ENCODE peak calls at places on chromosomes 16 and 17, in six cellular contexts. One of them, this sample, is unnamed.

GRCh38 chr16:85046957-85047866 is 19.6 kb downstream of the KIAA0513 start:
- DNase-seq in GM12878: no peak
- DNase-seq in A549: no peak
- DNase-seq in HepG2: no peak
- DNase-seq in endothelial cell of umbilical vein: no peak
- DNase-seq in K562: peak
- DNase-seq in this sample: no peak

GRCh38 chr16:77647726-77648125 is 74.6 kb upstream of the NUDT7 start:
- DNase-seq in endothelial cell of umbilical vein: no peak
- DNase-seq in HepG2: no peak
- DNase-seq in GM12878: no peak
- DNase-seq in A549: no peak
- DNase-seq in K562: no peak
- DNase-seq in this sample: no peak

GRCh38 chr17:31888124-31888523 is 13.4 kb downstream of the UTP6 start:
- DNase-seq in HepG2: no peak
- DNase-seq in GM12878: no peak
- DNase-seq in A549: no peak
- DNase-seq in endothelial cell of umbilical vein: no peak
- DNase-seq in K562: no peak
- DNase-seq in this sample: peak

GRCh38 chr17:38919316-38920078 is 5.9 kb upstream of the LASP1NB start:
- DNase-seq in GM12878: no peak
- DNase-seq in HepG2: no peak
- DNase-seq in endothelial cell of umbilical vein: no peak
- DNase-seq in K562: no peak
- DNase-seq in A549: no peak
- DNase-seq in this sample: no peak

GRCh38 chr16:1356061-1356900 is 4.5 kb downstream of the GNPTG start:
- DNase-seq in A549: no peak
- DNase-seq in HepG2: no peak
- DNase-seq in endothelial cell of umbilical vein: no peak
- DNase-seq in GM12878: no peak
- DNase-seq in K562: no peak
- DNase-seq in this sample: no peak

GRCh38 chr17:75065562-75066151 is 18.6 kb downstream of the KCTD2 start:
- DNase-seq in A549: no peak
- DNase-seq in K562: no peak
- DNase-seq in HepG2: no peak
- DNase-seq in GM12878: no peak
- DNase-seq in endothelial cell of umbilical vein: peak
- DNase-seq in this sample: no peak

GRCh38 chr16:89828870-89829629 is 775 bp downstream of the SPIRE2 start:
- DNase-seq in GM12878: no peak
- DNase-seq in A549: no peak
- DNase-seq in HepG2: no peak
- DNase-seq in endothelial cell of umbilical vein: no peak
- DNase-seq in K562: no peak
- DNase-seq in this sample: no peak

GRCh38 chr17:13584701-13585080 is 17.0 kb downstream of the HS3ST3A1 start:
- DNase-seq in A549: no peak
- DNase-seq in GM12878: no peak
- DNase-seq in K562: no peak
- DNase-seq in endothelial cell of umbilical vein: no peak
- DNase-seq in HepG2: no peak
- DNase-seq in this sample: no peak

GRCh38 chr17:33689725-33690124 is 396.6 kb upstream of the ASIC2 start:
- DNase-seq in GM12878: no peak
- DNase-seq in HepG2: no peak
- DNase-seq in endothelial cell of umbilical vein: no peak
- DNase-seq in K562: no peak
- DNase-seq in A549: no peak
- DNase-seq in this sample: no peak

GRCh38 chr17:70084476-70084875 is 9.5 kb downstream of the KCNJ16 start:
- DNase-seq in GM12878: no peak
- DNase-seq in K562: no peak
- DNase-seq in A549: no peak
- DNase-seq in endothelial cell of umbilical vein: no peak
- DNase-seq in HepG2: no peak
- DNase-seq in this sample: no peak

GRCh38 chr17:73404246-73404645 is 92.4 kb upstream of the CDC42EP4 start:
- DNase-seq in GM12878: no peak
- DNase-seq in HepG2: no peak
- DNase-seq in K562: no peak
- DNase-seq in A549: no peak
- DNase-seq in endothelial cell of umbilical vein: no peak
- DNase-seq in this sample: no peak

GRCh38 chr16:15038689-15039088 is 17.2 kb downstream of the NTAN1 start:
- DNase-seq in K562: no peak
- DNase-seq in HepG2: no peak
- DNase-seq in GM12878: no peak
- DNase-seq in A549: no peak
- DNase-seq in endothelial cell of umbilical vein: no peak
- DNase-seq in this sample: no peak

GRCh38 chr17:10803830-10804498 is at the start of gene TMEM238L:
- DNase-seq in K562: no peak
- DNase-seq in endothelial cell of umbilical vein: no peak
- DNase-seq in GM12878: no peak
- DNase-seq in A549: no peak
- DNase-seq in HepG2: no peak
- DNase-seq in this sample: no peak

GRCh38 chr16:29862383-29862883 is 593 bp downstream of the CDIPT start:
- DNase-seq in K562: peak
- DNase-seq in GM12878: no peak
- DNase-seq in HepG2: no peak
- DNase-seq in endothelial cell of umbilical vein: peak
- DNase-seq in A549: no peak
- DNase-seq in this sample: no peak

GRCh38 chr16:69513180-69513966 is 52.4 kb upstream of the NFAT5 start:
- DNase-seq in GM12878: no peak
- DNase-seq in HepG2: no peak
- DNase-seq in A549: no peak
- DNase-seq in endothelial cell of umbilical vein: no peak
- DNase-seq in K562: no peak
- DNase-seq in this sample: no peak

GRCh38 chr16:28607116-28607623 is 2.7 kb downstream of the SULT1A1 start:
- DNase-seq in endothelial cell of umbilical vein: no peak
- DNase-seq in HepG2: no peak
- DNase-seq in A549: no peak
- DNase-seq in GM12878: no peak
- DNase-seq in K562: no peak
- DNase-seq in this sample: no peak

GRCh38 chr17:13702266-13702665 is 100.5 kb upstream of the HS3ST3A1 start:
- DNase-seq in GM12878: no peak
- DNase-seq in HepG2: no peak
- DNase-seq in A549: no peak
- DNase-seq in endothelial cell of umbilical vein: no peak
- DNase-seq in K562: no peak
- DNase-seq in this sample: no peak

GRCh38 chr16:27070776-27071175 is 4.0 kb downstream of the C16orf82 start:
- DNase-seq in endothelial cell of umbilical vein: no peak
- DNase-seq in K562: no peak
- DNase-seq in GM12878: no peak
- DNase-seq in A549: no peak
- DNase-seq in HepG2: no peak
- DNase-seq in this sample: no peak

GRCh38 chr16:24988593-24989338 is 26.4 kb downstream of the ARHGAP17 start:
- DNase-seq in K562: no peak
- DNase-seq in GM12878: no peak
- DNase-seq in HepG2: peak
- DNase-seq in A549: peak
- DNase-seq in endothelial cell of umbilical vein: peak
- DNase-seq in this sample: no peak

GRCh38 chr16:17544785-17545184 is 74.0 kb upstream of the XYLT1 start:
- DNase-seq in GM12878: no peak
- DNase-seq in HepG2: no peak
- DNase-seq in K562: peak
- DNase-seq in A549: no peak
- DNase-seq in endothelial cell of umbilical vein: no peak
- DNase-seq in this sample: peak

GRCh38 chr16:2008631-2009301 is 855 bp downstream of the ZNF598 start:
- DNase-seq in endothelial cell of umbilical vein: peak
- DNase-seq in HepG2: peak
- DNase-seq in K562: peak
- DNase-seq in A549: no peak
- DNase-seq in GM12878: no peak
- DNase-seq in this sample: peak

DNA sequence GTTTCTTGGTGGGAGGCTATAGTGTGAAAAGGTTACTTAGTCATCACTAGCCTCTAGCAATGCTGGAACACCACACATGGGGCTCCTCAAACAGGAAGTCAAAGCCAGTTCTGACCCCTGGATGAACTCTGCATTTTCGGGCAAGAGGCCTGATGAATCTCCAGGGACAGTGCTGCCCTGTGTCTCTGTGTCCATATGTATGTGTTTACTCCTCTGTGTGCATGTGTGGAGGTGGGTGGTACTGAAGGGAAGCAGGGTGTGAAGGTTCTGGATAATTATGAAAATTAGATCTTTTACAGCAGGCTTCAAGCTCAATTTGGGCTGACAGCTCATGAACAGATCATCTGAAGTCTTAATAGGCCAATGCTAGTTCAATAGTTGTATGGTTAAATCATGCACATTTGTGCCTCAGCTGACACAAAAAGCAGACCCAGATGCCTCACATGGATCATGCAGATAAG is 133.6 kb downstream of the SNX11 start:
- DNase-seq in A549: peak
- DNase-seq in K562: peak
- DNase-seq in endothelial cell of umbilical vein: peak
- DNase-seq in HepG2: no peak
- DNase-seq in GM12878: peak
- DNase-seq in this sample: peak
- TF ChIP-seq MAX in A549: peak
- TF ChIP-seq MAX in K562: peak
- TF ChIP-seq MAX in endothelial cell of umbilical vein: no peak
- TF ChIP-seq MAX in HepG2: no peak
- TF ChIP-seq MAX in GM12878: no peak
- TF ChIP-seq MAX in this sample: peak

DNA sequence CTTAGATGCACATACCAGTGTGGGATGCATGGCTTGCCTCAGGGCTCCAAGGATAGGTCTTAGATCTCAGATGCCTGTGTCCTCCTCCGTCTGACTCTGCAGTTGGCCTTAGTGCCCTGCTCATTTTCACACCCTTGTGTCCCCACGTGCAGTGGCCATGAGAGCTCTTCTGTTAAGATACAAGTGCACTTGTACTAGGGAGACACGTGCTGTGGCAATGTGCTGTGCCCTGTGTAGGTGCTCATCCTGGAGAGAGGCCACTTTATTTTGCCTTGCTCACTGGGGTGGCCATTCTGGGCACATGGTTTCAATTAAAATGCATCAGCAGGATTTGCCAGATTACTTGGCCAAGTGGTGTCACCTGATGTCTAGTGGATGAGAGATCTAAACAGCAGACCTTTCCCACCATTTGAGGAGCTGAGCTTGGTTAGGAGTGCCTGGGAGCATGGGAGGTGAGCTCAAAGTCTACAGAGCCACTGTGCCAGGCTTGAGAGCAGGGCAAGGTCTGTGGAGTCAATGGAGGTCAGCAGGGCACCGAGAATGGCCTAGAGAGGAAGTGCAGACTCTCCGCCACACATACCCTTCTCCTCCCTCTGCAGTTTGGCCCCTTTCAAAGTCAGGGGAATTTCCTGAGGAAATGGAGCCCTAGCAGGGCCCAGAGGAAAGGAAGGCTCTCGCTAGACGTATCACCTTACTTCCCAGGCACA is 25.2 kb upstream of the SMPD3 start:
- DNase-seq in A549: no peak
- DNase-seq in GM12878: peak
- DNase-seq in endothelial cell of umbilical vein: peak
- DNase-seq in K562: no peak
- DNase-seq in HepG2: no peak
- DNase-seq in this sample: no peak
- TF ChIP-seq MYC in A549: no peak
- TF ChIP-seq MYC in GM12878: no peak
- TF ChIP-seq MYC in endothelial cell of umbilical vein: no peak
- TF ChIP-seq MYC in K562: no peak
- TF ChIP-seq MYC in HepG2: no peak
- TF ChIP-seq MYC in this sample: no peak

GRCh38 chr17:1493291-1493980 is 950 bp upstream of the MYO1C start:
- DNase-seq in GM12878: no peak
- DNase-seq in K562: no peak
- DNase-seq in HepG2: no peak
- DNase-seq in endothelial cell of umbilical vein: peak
- DNase-seq in A549: no peak
- DNase-seq in this sample: no peak

GRCh38 chr17:1490643-1491405 is 1.7 kb downstream of the MYO1C start:
- DNase-seq in HepG2: peak
- DNase-seq in A549: peak
- DNase-seq in endothelial cell of umbilical vein: peak
- DNase-seq in K562: peak
- DNase-seq in GM12878: no peak
- DNase-seq in this sample: peak

GRCh38 chr17:1494203-1494602 is 1.7 kb upstream of the MYO1C start:
- DNase-seq in A549: no peak
- DNase-seq in GM12878: no peak
- DNase-seq in K562: no peak
- DNase-seq in HepG2: no peak
- DNase-seq in endothelial cell of umbilical vein: no peak
- DNase-seq in this sample: no peak

GRCh38 chr17:1492249-1493206 is at the start of gene MYO1C:
- DNase-seq in GM12878: no peak
- DNase-seq in A549: no peak
- DNase-seq in K562: no peak
- DNase-seq in endothelial cell of umbilical vein: no peak
- DNase-seq in HepG2: no peak
- DNase-seq in this sample: no peak

GRCh38 chr17:1491406-1492248 is 859 bp downstream of the MYO1C start:
- DNase-seq in GM12878: no peak
- DNase-seq in HepG2: no peak
- DNase-seq in endothelial cell of umbilical vein: no peak
- DNase-seq in K562: peak
- DNase-seq in A549: peak
- DNase-seq in this sample: peak
- TF ChIP-seq MAX in GM12878: no peak
- TF ChIP-seq MAX in HepG2: peak
- TF ChIP-seq MAX in endothelial cell of umbilical vein: no peak
- TF ChIP-seq MAX in K562: no peak
- TF ChIP-seq MAX in A549: peak
- TF ChIP-seq MAX in this sample: no peak

DNA sequence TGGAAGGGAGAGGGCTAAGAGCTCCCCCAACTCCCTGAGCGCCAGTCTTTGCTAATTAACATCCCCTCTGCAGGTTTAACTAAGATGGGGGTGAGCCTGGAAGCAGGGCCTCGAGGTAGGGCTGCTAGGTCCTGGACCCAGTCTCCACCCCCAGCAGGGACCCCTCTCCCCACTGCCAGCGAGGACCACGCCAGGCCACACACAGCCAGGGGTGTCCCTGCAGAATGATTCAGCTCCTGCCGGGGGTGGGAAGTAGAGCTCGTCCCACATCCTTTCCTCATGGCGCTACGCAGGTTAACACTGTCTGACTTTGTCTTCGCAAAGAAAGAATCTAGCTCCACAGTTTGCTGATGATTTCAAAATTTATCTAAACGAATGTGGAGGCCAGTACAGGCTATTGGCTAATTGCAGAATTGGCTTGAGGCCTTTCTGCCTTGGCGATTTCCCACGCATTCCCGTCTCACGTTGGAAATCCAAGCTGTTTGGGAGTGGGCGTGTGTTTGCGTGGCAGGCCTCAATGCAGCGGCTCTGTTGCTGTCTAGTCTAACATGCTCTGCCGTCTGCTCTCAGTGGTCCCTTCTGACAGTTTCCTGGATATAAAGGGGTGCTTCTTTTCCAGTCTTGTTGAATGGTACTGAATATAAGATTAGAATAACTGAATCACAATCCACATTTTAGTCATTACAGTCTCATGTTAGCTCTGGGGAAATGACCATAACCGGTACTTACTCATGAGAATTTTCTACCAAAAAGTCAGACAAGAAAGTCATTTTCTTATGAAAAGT is 252.2 kb downstream of the NTN1 start:
- DNase-seq in GM12878: no peak
- DNase-seq in HepG2: no peak
- DNase-seq in A549: no peak
- DNase-seq in endothelial cell of umbilical vein: no peak
- DNase-seq in K562: no peak
- DNase-seq in this sample: no peak
- TF ChIP-seq MYC in GM12878: no peak
- TF ChIP-seq MYC in HepG2: no peak
- TF ChIP-seq MYC in A549: no peak
- TF ChIP-seq MYC in endothelial cell of umbilical vein: no peak
- TF ChIP-seq MYC in K562: no peak
- TF ChIP-seq MYC in this sample: no peak

This sample was measured in NB4.